ENCODE peak calls at places on chromosomes 2 and 18, in ten cellular contexts. I is PC-9, V is lung, Y is astrocyte of the cerebellum, H is LHCN-M2, B is AG08395, E is neural progenitor cell, D is mucosa of descending colon, J is hypothalamus, G is NCI-H1436. L is an unnamed sample.

GRCh38 chr2:240963376-240964220 is 34.8 kb upstream of the SNED1 start:
- DNase-seq in I (no peak), V (no peak), Y (no peak), H (no peak), B (no peak), E (no peak), D (no peak), J (no peak), G (no peak), L (peak; percentile 73)

GRCh38 chr2:188786368-188786781 is 187.8 kb upstream of the COL3A1 start:
- DNase-seq in I (no peak), V (no peak), Y (no peak), H (peak; percentile 86), B (peak; percentile 68), E (no peak), D (no peak), J (no peak), G (no peak), L (no peak)

GRCh38 chr2:172101707-172102158 is 967 bp downstream of the DLX2 start:
- DNase-seq in I (no peak), V (no peak), Y (no peak), H (no peak), B (no peak), E (peak; percentile 51), D (no peak), J (no peak), G (no peak), L (peak; percentile 79)

GRCh38 chr2:239256297-239256696 is 144.5 kb downstream of the HDAC4 start:
- DNase-seq in I (no peak), V (no peak), Y (no peak), H (no peak), B (no peak), E (no peak), D (no peak), J (no peak), G (no peak), L (peak; percentile 69)

GRCh38 chr2:36373149-36373880 is 17.7 kb downstream of the CRIM1 start:
- DNase-seq in I (peak; percentile 21), V (peak; percentile 63), Y (no peak), H (peak; percentile 73), B (peak; percentile 45), E (no peak), D (no peak), J (no peak), G (no peak), L (no peak)

GRCh38 chr18:63683152-63683551 is 19.6 kb upstream of the SERPINB11 start:
- DNase-seq in I (peak; percentile 64), V (no peak), Y (peak; percentile 5), H (peak; percentile 89), B (peak; percentile 82), E (peak; percentile 58), D (no peak), J (no peak), G (no peak), L (no peak)

GRCh38 chr2:168336786-168337388 is 89.5 kb upstream of the STK39 start:
- DNase-seq in I (peak; percentile 45), V (peak; percentile 64), Y (no peak), H (no peak), B (no peak), E (peak; percentile 32), D (peak; percentile 72), J (no peak), G (peak; percentile 75), L (peak; percentile 78)

GRCh38 chr2:31950946-31951562 is 59.8 kb downstream of the MEMO1 start:
- DNase-seq in I (no peak), V (no peak), Y (no peak), H (no peak), B (no peak), E (no peak), D (no peak), J (no peak), G (no peak), L (no peak)

GRCh38 chr2:16756831-16757644 is 91.4 kb upstream of the CYRIA start:
- DNase-seq in I (peak; percentile 49), V (peak; percentile 74), Y (peak; percentile 28), H (peak; percentile 65), B (peak; percentile 83), E (peak; percentile 83), D (peak; percentile 72), J (peak; percentile 83), G (peak; percentile 43), L (peak; percentile 94)

GRCh38 chr18:55405655-55406373 is 182.2 kb downstream of the TCF4 start:
- DNase-seq in I (no peak), V (peak; percentile 66), Y (peak; percentile 92), H (peak; percentile 96), B (peak; percentile 77), E (peak; percentile 12), D (no peak), J (peak; percentile 87), G (peak; percentile 86), L (no peak)

GRCh38 chr2:220279840-220280239 is 652.4 kb downstream of the SLC4A3 start:
- DNase-seq in I (no peak), V (no peak), Y (no peak), H (peak; percentile 32), B (peak; percentile 25), E (no peak), D (no peak), J (no peak), G (no peak), L (no peak)

GRCh38 chr2:84314901-84315330 is 144.2 kb downstream of the SUCLG1 start:
- DNase-seq in I (peak; percentile 72), V (peak; percentile 81), Y (peak; percentile 68), H (peak; percentile 62), B (peak; percentile 75), E (peak; percentile 93), D (peak; percentile 74), J (peak; percentile 80), G (peak; percentile 70), L (peak; percentile 85)

GRCh38 chr2:42450136-42450535 is 43.6 kb downstream of the KCNG3 start:
- DNase-seq in I (no peak), V (no peak), Y (peak; percentile 13), H (no peak), B (peak; percentile 7), E (no peak), D (no peak), J (no peak), G (no peak), L (no peak)

GRCh38 chr2:8515390-8515761 is 166.5 kb upstream of the ID2 start:
- DNase-seq in I (no peak), V (no peak), Y (no peak), H (no peak), B (no peak), E (no peak), D (peak; percentile 71), J (peak; percentile 12), G (no peak), L (peak; percentile 86)

GRCh38 chr2:224195954-224196571 is 157.0 kb upstream of the SERPINE2 start:
- DNase-seq in I (no peak), V (no peak), Y (no peak), H (peak; percentile 43), B (no peak), E (no peak), D (no peak), J (peak; percentile 82), G (no peak), L (no peak)

GRCh38 chr2:19205983-19206533 is 152.4 kb downstream of the OSR1 start:
- DNase-seq in I (no peak), V (no peak), Y (no peak), H (no peak), B (peak; percentile 36), E (no peak), D (no peak), J (no peak), G (no peak), L (no peak)

GRCh38 chr2:76268928-76269327 is 558.2 kb upstream of the GCFC2 start:
- DNase-seq in I (no peak), V (no peak), Y (peak; percentile 11), H (no peak), B (no peak), E (no peak), D (no peak), J (no peak), G (no peak), L (no peak)

GRCh38 chr2:43605079-43605655 is 9.3 kb upstream of the THADA start:
- DNase-seq in I (peak; percentile 35), V (no peak), Y (peak; percentile 31), H (peak; percentile 64), B (peak; percentile 70), E (peak; percentile 69), D (no peak), J (peak; percentile 20), G (peak; percentile 17), L (no peak)

GRCh38 chr2:45612741-45613140 is 1.7 kb upstream of the SRBD1 start:
- DNase-seq in I (no peak), V (no peak), Y (no peak), H (no peak), B (no peak), E (no peak), D (no peak), J (no peak), G (no peak), L (no peak)

GRCh38 chr2:9087151-9087681 is 83.7 kb upstream of the MBOAT2 start:
- DNase-seq in I (no peak), V (no peak), Y (no peak), H (peak; percentile 32), B (peak; percentile 43), E (no peak), D (no peak), J (no peak), G (no peak), L (no peak)

GRCh38 chr18:22745966-22746365 is 187.2 kb upstream of the RBBP8 start:
- DNase-seq in I (no peak), V (no peak), Y (no peak), H (no peak), B (no peak), E (no peak), D (no peak), J (no peak), G (no peak), L (no peak)

GRCh38 chr18:47917923-47918610 is 12.4 kb downstream of the SMAD2 start:
- DNase-seq in I (no peak), V (no peak), Y (no peak), H (no peak), B (no peak), E (peak; percentile 69), D (no peak), J (no peak), G (no peak), L (no peak)

GRCh38 chr2:215029936-215030335 is 108.5 kb downstream of the ABCA12 start:
- DNase-seq in I (no peak), V (no peak), Y (no peak), H (no peak), B (no peak), E (no peak), D (no peak), J (no peak), G (no peak), L (no peak)

GRCh38 chr18:68740966-68741365 is 26.1 kb upstream of the TMX3 start:
- DNase-seq in I (no peak), V (no peak), Y (no peak), H (no peak), B (no peak), E (no peak), D (no peak), J (no peak), G (no peak), L (no peak)

GRCh38 chr2:168640039-168640438 is 162.4 kb upstream of the NOSTRIN start:
- DNase-seq in I (no peak), V (no peak), Y (no peak), H (no peak), B (no peak), E (no peak), D (no peak), J (no peak), G (no peak), L (no peak)

GRCh38 chr2:222756951-222757645 is 85.6 kb downstream of the MOGAT1 start:
- DNase-seq in I (peak; percentile 75), V (no peak), Y (no peak), H (peak; percentile 96), B (peak; percentile 88), E (no peak), D (no peak), J (no peak), G (no peak), L (no peak)

GRCh38 chr18:21053127-21053526 is 58.5 kb downstream of the ROCK1 start:
- DNase-seq in I (no peak), V (no peak), Y (peak; percentile 13), H (peak; percentile 88), B (peak; percentile 87), E (no peak), D (no peak), J (no peak), G (no peak), L (no peak)

GRCh38 chr2:222049946-222050345 is 248.9 kb downstream of the PAX3 start:
- DNase-seq in I (no peak), V (no peak), Y (peak; percentile 20), H (no peak), B (no peak), E (no peak), D (no peak), J (no peak), G (no peak), L (no peak)